ENCODE peak calls at places on chromosomes 1 and 21, in four cellular contexts. S, J, A and X are unnamed samples.

GRCh38 chr1:31802190-31803150 is 13.4 kb downstream of the SPOCD1 start:
- DNase-seq in S (no peak), J (no peak), A (peak; percentile 45), X (no peak)

GRCh38 chr1:210072129-210072528 is 134.1 kb downstream of the SYT14 start:
- DNase-seq in S (no peak), J (no peak), A (peak; percentile 68), X (no peak)

GRCh38 chr1:204989266-204990058 is 53.5 kb upstream of the CNTN2 start:
- DNase-seq in S (peak; percentile 70), J (peak; percentile 48), A (peak; percentile 86), X (peak; percentile 84)

GRCh38 chr1:31444725-31445448 is 31.9 kb downstream of the SERINC2 start:
- DNase-seq in S (no peak), J (no peak), A (peak; percentile 18), X (no peak)

GRCh38 chr1:234970731-234971476 is 157.7 kb downstream of the TOMM20 start:
- DNase-seq in S (peak; percentile 64), J (peak; percentile 86), A (peak; percentile 91), X (peak; percentile 96)

GRCh38 chr21:36450511-36450910 is 29.4 kb downstream of the CLDN14 start:
- DNase-seq in S (no peak), J (no peak), A (peak; percentile 82), X (no peak)

GRCh38 chr1:44267438-44267837 is 54.2 kb downstream of the DMAP1 start:
- DNase-seq in S (no peak), J (no peak), A (no peak), X (no peak)

GRCh38 chr21:45454924-45455315 is 50.0 kb downstream of the COL18A1 start:
- DNase-seq in S (no peak), J (peak; percentile 12), A (no peak), X (no peak)

GRCh38 chr1:53172751-53173498 is 23.7 kb upstream of the CPT2 start:
- DNase-seq in S (no peak), J (no peak), A (peak; percentile 71), X (peak; percentile 26)

GRCh38 chr21:44898851-44899767 is 21.6 kb downstream of the ITGB2 start:
- DNase-seq in S (no peak), J (peak; percentile 7), A (no peak), X (no peak)

GRCh38 chr1:216095400-216095799 is 327.8 kb downstream of the USH2A start:
- DNase-seq in S (no peak), J (no peak), A (no peak), X (no peak)

GRCh38 chr1:202811296-202812175 is 782 bp downstream of the PCAT6 start:
- DNase-seq in S (no peak), J (peak; percentile 27), A (peak; percentile 54), X (peak; percentile 10)

GRCh38 chr21:15020797-15021196 is 44.0 kb downstream of the NRIP1 start:
- DNase-seq in S (no peak), J (no peak), A (no peak), X (no peak)

GRCh38 chr1:214602764-214603657 is at the start of gene CENPF:
- DNase-seq in S (peak; percentile 96), J (peak; percentile 94), A (peak; percentile 99), X (peak; percentile 99)
- H3K27ac ChIP-seq in S (peak within 1 kb of the TSS; percentile 12), J (no peak within 1 kb of the TSS), A (peak within 1 kb of the TSS; percentile 63), X (peak within 1 kb of the TSS; percentile 93)

GRCh38 chr1:157136133-157136532 is 2.1 kb downstream of the ETV3 start:
- DNase-seq in S (no peak), J (no peak), A (no peak), X (no peak)

GRCh38 chr1:157137773-157138219 is 399 bp downstream of the ETV3 start:
- DNase-seq in S (no peak), J (no peak), A (peak; percentile 30), X (no peak)

GRCh38 chr1:157135646-157136045 is 2.5 kb downstream of the ETV3 start:
- DNase-seq in S (no peak), J (no peak), A (no peak), X (no peak)

GRCh38 chr1:157138220-157139124 is at the start of gene ETV3:
- DNase-seq in S (peak; percentile 92), J (peak; percentile 88), A (peak; percentile 97), X (peak; percentile 86)

GRCh38 chr1:157137051-157137772 is 983 bp downstream of the ETV3 start:
- DNase-seq in S (no peak), J (no peak), A (peak; percentile 64), X (no peak)
- H3K4me1 ChIP-seq in S (peaks cover 21% of the 10 kb centered on the region), J (peaks cover 20% of the 10 kb centered on the region), A (peaks cover 22% of the 10 kb centered on the region), X (peaks cover 4% of the 10 kb centered on the region)

GRCh38 chr1:39922139-39922757 is 20.5 kb upstream of the MYCL start:
- DNase-seq in S (no peak), J (no peak), A (peak; percentile 30), X (no peak)
- H3K4me3 ChIP-seq in S (no peak overlapping the region), J (no peak overlapping the region), A (no peak overlapping the region), X (no peak overlapping the region)

DNA sequence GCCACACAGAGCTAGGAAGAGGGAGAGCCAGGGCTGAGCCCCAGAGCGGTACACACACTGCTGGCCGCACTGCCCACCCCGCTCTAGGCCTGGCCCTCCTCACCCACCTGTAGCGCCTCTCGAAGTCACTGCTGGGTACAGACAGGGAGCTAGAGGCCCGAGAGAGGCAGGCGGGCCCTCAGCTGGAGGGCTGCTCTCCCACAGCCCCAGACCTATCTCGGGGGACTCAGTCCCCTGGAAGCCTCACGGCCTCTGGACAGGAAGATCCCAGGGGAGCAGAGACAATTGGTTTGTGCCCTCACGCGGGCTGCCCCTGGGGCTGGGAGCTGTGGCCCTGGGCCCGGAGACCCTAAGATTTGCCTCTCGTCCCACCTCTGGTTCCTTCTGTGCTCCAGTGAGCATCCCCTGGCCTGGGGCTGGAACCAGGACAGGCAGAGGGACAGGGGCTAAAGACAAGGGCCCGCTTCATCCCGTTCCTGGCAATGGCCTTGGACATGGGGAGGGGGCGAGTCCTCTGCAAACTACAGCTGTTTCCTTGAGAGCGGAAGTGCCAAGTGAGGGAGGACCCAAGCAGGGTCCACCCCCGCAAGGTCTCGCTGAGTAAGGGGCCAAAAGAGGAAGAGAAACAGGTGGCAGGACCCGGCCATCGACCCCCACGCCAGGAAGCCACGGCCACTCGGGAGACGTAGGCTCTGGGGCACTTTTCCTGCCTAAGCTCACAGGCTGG is 17.6 kb upstream of the PLEKHG5 start:
- DNase-seq in S (no peak), J (no peak), A (no peak), X (peak; percentile 20)
- H3K27ac ChIP-seq in S (no peak overlapping the region), J (no peak overlapping the region), A (no peak overlapping the region), X (no peak overlapping the region)

GRCh38 chr1:89291276-89291675 is 18.6 kb upstream of the GBP5 start:
- DNase-seq in S (no peak), J (no peak), A (no peak), X (no peak)

GRCh38 chr1:89288051-89288340 is 15.3 kb upstream of the GBP5 start:
- DNase-seq in S (no peak), J (no peak), A (no peak), X (no peak)

GRCh38 chr1:89287182-89288050 is 14.8 kb upstream of the GBP5 start:
- DNase-seq in S (no peak), J (no peak), A (no peak), X (no peak)

GRCh38 chr1:89286549-89287181 is 14.0 kb upstream of the GBP5 start:
- DNase-seq in S (no peak), J (no peak), A (no peak), X (no peak)

DNA sequence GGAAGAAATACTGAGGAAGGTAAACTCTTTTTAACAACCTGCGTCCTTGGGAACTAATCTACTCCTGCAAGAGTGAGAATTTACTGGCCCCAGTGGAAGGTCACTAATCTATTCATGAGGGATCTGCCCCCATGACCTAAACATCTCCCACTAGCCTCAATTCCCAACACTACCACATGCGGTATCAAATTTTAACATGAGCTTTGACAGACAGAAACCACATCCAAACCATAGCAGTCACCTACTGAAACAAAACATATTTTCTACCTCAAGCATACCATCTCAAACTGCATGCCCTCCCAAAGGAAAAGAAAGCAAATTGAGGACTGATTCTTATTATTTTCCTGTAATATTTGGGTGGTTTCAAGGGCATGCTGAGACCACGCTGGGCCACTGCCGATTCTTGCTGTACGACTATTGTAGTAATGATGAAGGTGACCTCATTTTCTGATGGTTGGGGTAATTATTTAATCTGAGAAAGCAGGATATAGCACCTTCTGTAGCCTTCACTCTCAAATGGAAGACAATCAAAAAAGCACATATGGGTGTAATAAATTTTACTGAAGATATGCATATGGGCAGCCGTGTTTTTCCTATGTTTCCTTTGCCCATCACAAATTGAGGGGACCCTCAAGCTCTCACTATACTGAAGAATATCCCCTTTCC is 13.2 kb upstream of the GBP5 start:
- DNase-seq in S (no peak), J (no peak), A (no peak), X (no peak)
- H3K4me1 ChIP-seq in S (no peaks in the 10 kb centered on the region), J (no peaks in the 10 kb centered on the region), A (no peaks in the 10 kb centered on the region), X (no peaks in the 10 kb centered on the region)

DNA sequence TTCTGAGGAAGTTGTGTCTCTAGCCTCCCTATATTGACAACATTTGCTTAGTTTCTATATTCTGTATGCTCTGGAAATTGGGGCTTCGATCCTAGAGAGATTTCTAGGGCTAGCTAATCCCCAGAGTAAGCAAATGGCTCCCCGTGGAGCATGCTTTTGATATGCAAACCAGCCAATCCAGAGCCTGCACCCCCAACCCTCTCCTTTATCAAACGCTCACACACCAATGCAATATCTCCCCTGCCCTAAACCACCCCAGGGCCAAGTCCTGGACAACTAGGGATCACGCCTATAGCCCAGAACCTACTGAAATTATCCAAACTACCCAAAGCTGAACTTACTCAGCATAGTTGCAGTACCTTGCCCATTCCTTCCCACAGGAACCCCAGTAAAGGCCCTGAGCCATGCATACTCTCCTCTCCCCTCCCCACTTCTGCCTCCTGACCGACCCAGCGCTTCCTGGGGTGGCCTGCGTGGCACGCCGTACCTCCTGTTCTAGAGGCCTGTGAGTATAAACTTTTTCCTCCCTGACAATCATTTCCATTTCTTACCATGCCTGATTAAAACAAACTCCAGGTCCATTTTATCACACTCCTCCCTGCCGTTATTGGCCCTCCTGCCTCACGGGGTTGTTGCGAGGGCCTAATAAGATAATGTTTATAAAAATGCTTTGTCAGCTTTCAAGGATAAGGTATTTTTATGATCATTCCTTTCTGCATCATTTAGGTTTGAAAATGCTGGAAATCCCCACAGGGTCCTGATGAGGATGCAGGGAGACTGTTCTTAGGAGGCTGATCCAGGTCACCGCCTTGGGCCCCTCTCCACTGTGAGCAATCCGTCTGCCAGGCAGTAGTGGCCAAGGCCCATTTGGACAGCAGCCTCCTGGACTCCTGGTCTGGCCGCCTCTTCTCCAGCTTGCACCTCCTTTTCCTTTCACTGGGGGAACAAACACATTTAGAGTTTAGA is 102.8 kb downstream of the TENT5C start:
- DNase-seq in S (no peak), J (no peak), A (no peak), X (no peak)
- H3K4me3 ChIP-seq in S (no peak overlapping the region), J (no peak overlapping the region), A (no peak overlapping the region), X (no peak overlapping the region)

DNA sequence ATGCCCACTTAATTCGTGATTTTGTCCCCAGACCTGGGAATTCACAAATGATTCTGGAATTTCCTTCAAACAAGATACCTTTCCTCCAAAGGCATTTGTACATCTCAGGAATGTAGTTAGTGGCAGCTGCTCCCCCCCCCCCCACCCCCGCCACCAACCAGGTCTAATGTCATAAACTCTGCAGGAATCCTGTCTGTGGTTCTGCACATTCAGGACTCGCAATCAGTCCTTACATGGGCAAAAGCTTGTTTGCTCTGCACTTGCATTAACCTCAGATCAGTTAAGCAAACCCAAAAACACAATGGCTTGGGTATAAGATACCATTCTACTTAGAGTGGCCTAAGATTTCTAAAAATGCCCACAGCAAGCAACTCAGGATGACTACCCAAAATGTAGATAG is 143.8 kb downstream of the TGFB2 start:
- DNase-seq in S (no peak), J (no peak), A (no peak), X (peak; percentile 63)
- H3K27ac ChIP-seq in S (no peak overlapping the region), J (no peak overlapping the region), A (no peak overlapping the region), X (peak overlapping the region; percentile 30)

GRCh38 chr1:212289262-212290077 is 4.3 kb downstream of the PPP2R5A start:
- DNase-seq in S (no peak), J (no peak), A (no peak), X (no peak)
- H3K4me1 ChIP-seq in S (peaks cover 11% of the 10 kb centered on the region), J (peaks cover 65% of the 10 kb centered on the region), A (peaks cover 42% of the 10 kb centered on the region), X (peaks cover 10% of the 10 kb centered on the region)